ENCODE peak calls at places on chromosomes 11 and 22, in seven cellular contexts. G is stomach; N is effector memory CD4-positive, alpha-beta T cell; M is lung; D is brain microvascular endothelial cell; Z is tibial nerve; K is colonic mucosa. X is an unnamed sample.

GRCh38 chr22:43014062-43014875 is 680 bp downstream of the PACSIN2 start:
- DNase-seq in G (peak; percentile 47), M (peak; percentile 49), K (peak; percentile 69), Z (no peak), N (peak; percentile 43), D (no peak), X (peak; percentile 36)

GRCh38 chr11:10943968-10944367 is 86.1 kb upstream of the ZBED5 start:
- DNase-seq in G (no peak), K (no peak), Z (no peak), M (no peak), N (no peak), D (peak; percentile 46), X (no peak)

GRCh38 chr11:62712861-62713260 is 5.4 kb downstream of the GNG3 start:
- DNase-seq in K (no peak), Z (no peak), D (no peak), G (no peak), M (no peak), N (no peak), X (no peak)

GRCh38 chr22:22770280-22770871 is 117.2 kb upstream of the IGLL5 start:
- DNase-seq in D (peak; percentile 22), M (peak; percentile 54), N (peak; percentile 28), Z (peak; percentile 40), K (peak; percentile 77), G (peak; percentile 55), X (no peak)

GRCh38 chr11:58926695-58927094 is 12.6 kb upstream of the GLYATL1 start:
- DNase-seq in N (no peak), K (no peak), M (no peak), Z (no peak), G (no peak), D (no peak), X (no peak)

GRCh38 chr11:94193288-94193687 is 64.6 kb downstream of the PANX1 start:
- DNase-seq in M (no peak), D (peak; percentile 45), K (no peak), Z (no peak), G (no peak), N (no peak), X (no peak)

GRCh38 chr11:2108675-2109481 is 30.3 kb downstream of the IGF2 start:
- DNase-seq in D (no peak), N (no peak), M (no peak), G (no peak), Z (no peak), K (no peak), X (no peak)

GRCh38 chr11:96607890-96608558 is 218.2 kb downstream of the JRKL start:
- DNase-seq in K (no peak), M (no peak), G (no peak), N (no peak), D (no peak), Z (no peak), X (peak; percentile 60)

GRCh38 chr11:65003282-65003681 is 6.5 kb upstream of the BATF2 start:
- DNase-seq in G (no peak), M (no peak), D (peak; percentile 34), K (no peak), Z (no peak), N (no peak), X (no peak)

GRCh38 chr22:20927940-20928572 is 10.8 kb downstream of the CRKL start:
- DNase-seq in K (no peak), N (no peak), G (no peak), Z (no peak), M (no peak), D (no peak), X (no peak)

GRCh38 chr11:7514099-7514725 is 413 bp downstream of the PPFIBP2 start:
- DNase-seq in G (no peak), Z (no peak), K (peak; percentile 39), M (no peak), D (no peak), N (no peak), X (no peak)

GRCh38 chr11:66881436-66881835 is 24.6 kb downstream of the LRFN4 start:
- DNase-seq in K (no peak), Z (no peak), D (no peak), N (no peak), M (no peak), G (no peak), X (no peak)

GRCh38 chr11:105070221-105070789 is 25.2 kb upstream of the CARD16 start:
- DNase-seq in K (no peak), G (no peak), M (no peak), Z (no peak), D (no peak), N (no peak), X (no peak)

GRCh38 chr11:1906623-1907423 is 12.7 kb upstream of the TNNT3 start:
- DNase-seq in Z (no peak), D (no peak), K (no peak), G (no peak), M (no peak), N (no peak), X (no peak)

GRCh38 chr11:36464720-36465119 is 45.4 kb downstream of the TRAF6 start:
- DNase-seq in N (no peak), D (no peak), M (no peak), K (no peak), Z (no peak), G (no peak), X (no peak)
- H3K27me3 ChIP-seq in N (no peaks in the 10 kb centered on the region), D (no peaks in the 10 kb centered on the region), M (no peaks in the 10 kb centered on the region), K (no peaks in the 10 kb centered on the region), Z (no peaks in the 10 kb centered on the region), G (no peaks in the 10 kb centered on the region), X (no peaks in the 10 kb centered on the region)

GRCh38 chr11:78696177-78696576 is 121.5 kb upstream of the NARS2 start:
- DNase-seq in G (no peak), D (no peak), Z (no peak), K (no peak), N (no peak), M (no peak), X (no peak)
- H3K27me3 ChIP-seq in G (peaks cover 6% of the 10 kb centered on the region), D (no peaks in the 10 kb centered on the region), Z (no peaks in the 10 kb centered on the region), K (no peaks in the 10 kb centered on the region), N (no peaks in the 10 kb centered on the region), M (no peaks in the 10 kb centered on the region), X (no peaks in the 10 kb centered on the region)

GRCh38 chr11:578276-579035 is 2.2 kb downstream of the PHRF1 start:
- DNase-seq in N (no peak), M (no peak), K (no peak), G (no peak), Z (no peak), D (no peak), X (no peak)

GRCh38 chr11:584287-584686 is 8.0 kb downstream of the PHRF1 start:
- DNase-seq in G (no peak), D (no peak), K (no peak), N (no peak), Z (no peak), M (no peak), X (no peak)

GRCh38 chr11:581752-582151 is 5.5 kb downstream of the PHRF1 start:
- DNase-seq in D (no peak), M (no peak), K (no peak), G (no peak), Z (no peak), N (no peak), X (no peak)

GRCh38 chr11:579830-580601 is 3.7 kb downstream of the PHRF1 start:
- DNase-seq in M (no peak), K (no peak), D (peak; percentile 45), N (no peak), Z (no peak), G (no peak), X (no peak)

GRCh38 chr11:581342-581741 is 5.1 kb downstream of the PHRF1 start:
- DNase-seq in K (no peak), D (no peak), M (no peak), N (no peak), Z (no peak), G (no peak), X (no peak)
- H3K27me3 ChIP-seq in K (no peaks in the 10 kb centered on the region), D (no peaks in the 10 kb centered on the region), M (no peaks in the 10 kb centered on the region), N (no peaks in the 10 kb centered on the region), Z (no peaks in the 10 kb centered on the region), G (no peaks in the 10 kb centered on the region), X (no peaks in the 10 kb centered on the region)

GRCh38 chr22:39965749-39966148 is 5.6 kb downstream of the TMA7B start:
- DNase-seq in G (no peak), Z (no peak), N (no peak), K (no peak), M (no peak), D (no peak), X (no peak)
- H3K27me3 ChIP-seq in G (peaks cover 17% of the 10 kb centered on the region), Z (no peaks in the 10 kb centered on the region), N (no peaks in the 10 kb centered on the region), K (no peaks in the 10 kb centered on the region), M (no peaks in the 10 kb centered on the region), D (no peaks in the 10 kb centered on the region), X (no peaks in the 10 kb centered on the region)

DNA sequence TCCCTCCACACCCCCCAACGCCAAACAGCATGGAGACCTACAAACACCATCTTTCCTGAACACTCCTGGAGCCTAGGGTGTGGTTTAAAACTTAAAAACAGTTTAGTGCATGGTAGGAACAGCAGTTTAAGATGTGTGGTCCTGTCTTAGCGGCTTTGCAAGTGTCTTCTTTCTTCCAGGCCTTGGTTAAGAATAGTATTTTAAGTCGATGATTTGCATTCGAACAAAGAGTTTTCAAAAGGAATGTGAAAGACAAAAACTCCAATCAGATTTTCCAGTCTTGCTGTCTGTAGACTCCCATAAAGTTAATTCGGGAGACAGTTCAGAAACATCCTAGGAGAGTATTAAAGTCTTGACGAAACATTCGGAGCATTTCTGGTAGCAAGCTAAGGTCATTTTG is 3.7 kb downstream of the FGF4 start:
- DNase-seq in Z (no peak), M (no peak), N (no peak), D (no peak), G (no peak), K (no peak), X (peak; percentile 63)
- H3K27me3 ChIP-seq in Z (peaks cover 25% of the 10 kb centered on the region), M (peaks cover 28% of the 10 kb centered on the region), N (peaks cover 5% of the 10 kb centered on the region), D (peaks cover 65% of the 10 kb centered on the region), G (peaks cover 91% of the 10 kb centered on the region), K (peaks cover 36% of the 10 kb centered on the region), X (peaks cover 27% of the 10 kb centered on the region)

GRCh38 chr11:26830757-26831156 is 108.9 kb upstream of the SLC5A12 start:
- DNase-seq in Z (peak; percentile 55), K (no peak), N (no peak), D (no peak), G (no peak), M (no peak), X (no peak)

GRCh38 chr11:26828291-26828690 is 106.4 kb upstream of the SLC5A12 start:
- DNase-seq in D (no peak), Z (no peak), M (no peak), G (no peak), K (no peak), N (no peak), X (no peak)

GRCh38 chr11:26827567-26828037 is 105.7 kb upstream of the SLC5A12 start:
- DNase-seq in K (no peak), D (no peak), G (no peak), Z (no peak), N (no peak), M (no peak), X (no peak)

GRCh38 chr11:26834601-26835000 is 112.7 kb upstream of the SLC5A12 start:
- DNase-seq in G (no peak), D (no peak), K (no peak), N (no peak), M (no peak), Z (no peak), X (no peak)

DNA sequence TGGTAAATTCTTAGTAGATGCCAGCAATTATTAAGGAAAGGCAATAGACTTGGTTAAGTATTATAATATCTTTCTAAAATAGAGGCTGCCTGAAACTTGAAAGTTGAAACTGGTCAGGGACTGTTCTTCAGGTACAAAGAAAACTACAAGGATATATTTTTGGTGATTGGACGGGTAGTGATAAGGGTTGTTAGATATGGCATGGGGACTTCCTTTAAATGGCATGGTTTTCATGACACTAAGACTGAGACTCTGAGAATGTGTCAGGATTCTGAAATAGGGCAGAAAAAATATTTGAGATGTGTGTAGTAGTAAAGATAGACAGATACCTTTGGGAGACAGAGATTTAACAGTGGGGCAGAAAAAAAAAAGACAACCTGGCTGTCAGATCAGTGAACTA is 108.4 kb upstream of the SLC5A12 start:
- DNase-seq in G (no peak), M (no peak), D (no peak), Z (no peak), N (no peak), K (no peak), X (no peak)
- H3K27me3 ChIP-seq in G (no peaks in the 10 kb centered on the region), M (no peaks in the 10 kb centered on the region), D (no peaks in the 10 kb centered on the region), Z (no peaks in the 10 kb centered on the region), N (no peaks in the 10 kb centered on the region), K (no peaks in the 10 kb centered on the region), X (no peaks in the 10 kb centered on the region)

X was measured in NT2/D1.